ENCODE peak calls at places on chromosome 2, in four cellular contexts. I is retinal pigment epithelial cell; V is mesenteric fat pad; H is effector memory CD4-positive, alpha-beta T cell. E is an unnamed sample.

GRCh38 chr2:121689356-121689755 is 40.1 kb upstream of the CLASP1 start:
- DNase-seq in V (no peak), I (no peak), H (no peak), E (peak)

GRCh38 chr2:62038980-62039771 is 133.7 kb downstream of the COMMD1 start:
- DNase-seq in I (no peak), V (no peak), H (no peak), E (peak)

GRCh38 chr2:128384446-128384845 is 65.8 kb upstream of the HS6ST1 start:
- DNase-seq in H (no peak), I (no peak), V (peak), E (no peak)

GRCh38 chr2:202529389-202529788 is 105.4 kb upstream of the FAM117B start:
- DNase-seq in I (no peak), H (no peak), V (no peak), E (no peak)

GRCh38 chr2:189402932-189403331 is 38.3 kb upstream of the WDR75 start:
- DNase-seq in I (no peak), H (no peak), V (no peak), E (no peak)

GRCh38 chr2:96344011-96344410 is 8.4 kb downstream of the NCAPH start:
- DNase-seq in I (no peak), V (no peak), H (peak), E (peak)

GRCh38 chr2:51581636-51582267 is 549.8 kb upstream of the NRXN1 start:
- DNase-seq in V (no peak), I (no peak), H (no peak), E (no peak)

GRCh38 chr2:52311862-52312261 is 1279.9 kb upstream of the NRXN1 start:
- DNase-seq in H (no peak), V (no peak), I (no peak), E (no peak)

GRCh38 chr2:154697422-154698237 is 865 bp upstream of the KCNJ3 start:
- DNase-seq in I (no peak), H (no peak), V (no peak), E (peak)

GRCh38 chr2:228658998-228659397 is 477.5 kb upstream of the SPHKAP start:
- DNase-seq in V (no peak), H (no peak), I (peak), E (no peak)

GRCh38 chr2:27967076-27967475 is 76.5 kb downstream of the BABAM2 start:
- DNase-seq in I (no peak), H (no peak), V (no peak), E (no peak)

GRCh38 chr2:168853471-168853870 is 36.8 kb downstream of the SPC25 start:
- DNase-seq in H (no peak), V (no peak), I (no peak), E (no peak)